ENCODE peak calls at places on chromosomes 12 and 14, in six cellular contexts. S, Z, L, D, E and J are unnamed samples.

GRCh38 chr12:78885466-78885865 is 20.9 kb downstream of the SYT1 start:
- DNase-seq in L (peak), D (no peak), Z (no peak), E (no peak), S (no peak), J (no peak)

GRCh38 chr14:102775855-102776760 is 1.1 kb upstream of the TRAF3 start:
- DNase-seq in E (peak), D (no peak), S (no peak), L (peak), Z (peak), J (peak)

GRCh38 chr14:35416108-35416750 is 11.7 kb upstream of the NFKBIA start:
- DNase-seq in L (no peak), Z (no peak), S (no peak), D (peak), E (no peak), J (no peak)

GRCh38 chr12:78612224-78612623 is 252.3 kb upstream of the SYT1 start:
- DNase-seq in L (no peak), D (no peak), S (no peak), E (no peak), Z (no peak), J (no peak)

GRCh38 chr12:124506145-124506831 is 61.1 kb downstream of the NCOR2 start:
- DNase-seq in S (peak), L (no peak), E (peak), D (no peak), Z (peak), J (no peak)

GRCh38 chr12:10562306-10562933 is 51.0 kb downstream of the MAGOHB start:
- DNase-seq in L (peak), E (no peak), S (peak), Z (peak), D (peak), J (peak)

GRCh38 chr12:116774020-116774419 is 35.9 kb downstream of the RNFT2 start:
- DNase-seq in D (no peak), E (no peak), L (no peak), Z (no peak), S (no peak), J (no peak)

GRCh38 chr12:47852096-47852571 is 32.4 kb upstream of the HDAC7 start:
- DNase-seq in E (no peak), L (no peak), S (no peak), D (no peak), Z (no peak), J (no peak)

GRCh38 chr12:82182601-82183000 is 175.6 kb downstream of the CCDC59 start:
- DNase-seq in Z (no peak), E (no peak), S (no peak), D (no peak), L (no peak), J (no peak)

GRCh38 chr14:26125039-26125438 is 472.8 kb downstream of the NOVA1 start:
- DNase-seq in D (no peak), L (no peak), Z (no peak), E (no peak), S (no peak), J (no peak)

GRCh38 chr14:26794731-26795130 is 196.9 kb upstream of the NOVA1 start:
- DNase-seq in Z (no peak), S (no peak), E (no peak), L (no peak), D (no peak), J (no peak)

GRCh38 chr14:73740921-73741326 is 26.7 kb upstream of the PNMA1 start:
- DNase-seq in D (no peak), Z (peak), E (peak), L (peak), S (no peak), J (peak)

GRCh38 chr12:34286483-34286882 is 264.2 kb downstream of the ALG10 start:
- DNase-seq in S (no peak), D (no peak), E (no peak), L (no peak), Z (no peak), J (no peak)

GRCh38 chr12:69059465-69060457 is 126.8 kb upstream of the CPM start:
- DNase-seq in E (no peak), L (no peak), D (no peak), S (peak), Z (no peak), J (no peak)

GRCh38 chr12:124636138-124636968 is 68.9 kb upstream of the NCOR2 start:
- DNase-seq in S (peak), L (no peak), E (peak), D (peak), Z (peak), J (no peak)

GRCh38 chr14:100070310-100070709 is 5.1 kb downstream of the EVL start:
- DNase-seq in E (no peak), L (no peak), D (peak), Z (no peak), S (no peak), J (no peak)

GRCh38 chr12:79935624-79936040 is 735 bp upstream of the PPP1R12A start:
- DNase-seq in D (no peak), L (peak), E (no peak), S (no peak), Z (no peak), J (peak)

GRCh38 chr14:102544034-102544744 is 34.6 kb upstream of the ANKRD9 start:
- DNase-seq in D (no peak), L (peak), E (no peak), S (no peak), Z (no peak), J (peak)

GRCh38 chr14:53055003-53055402 is 98.1 kb downstream of the DDHD1 start:
- DNase-seq in L (peak), E (no peak), S (no peak), D (peak), Z (peak), J (peak)

GRCh38 chr14:80926706-80927384 is 14.7 kb downstream of the CEP128 start:
- DNase-seq in D (no peak), Z (no peak), L (no peak), S (no peak), E (no peak), J (no peak)

GRCh38 chr12:113222730-113223531 is 1.7 kb downstream of the TPCN1 start:
- DNase-seq in Z (peak), D (peak), E (peak), S (peak), L (peak), J (peak)

GRCh38 chr12:112352921-112353320 is 29.3 kb downstream of the HECTD4 start:
- DNase-seq in L (no peak), S (no peak), D (no peak), E (no peak), Z (no peak), J (no peak)

GRCh38 chr12:2408262-2408661 is 355.5 kb downstream of the CACNA1C start:
- DNase-seq in S (no peak), L (no peak), D (no peak), Z (no peak), E (no peak), J (no peak)

GRCh38 chr12:106673151-106673550 is 90.3 kb downstream of the RFX4 start:
- DNase-seq in L (peak), Z (no peak), S (no peak), D (no peak), E (no peak), J (peak)

GRCh38 chr14:83470466-83470865 is 1936.8 kb upstream of the SEL1L start:
- DNase-seq in S (peak), E (no peak), L (no peak), Z (no peak), D (no peak), J (no peak)

GRCh38 chr12:68971404-68971803 is 38.4 kb upstream of the CPM start:
- DNase-seq in S (no peak), D (no peak), Z (no peak), L (no peak), E (no peak), J (no peak)

GRCh38 chr14:103382375-103382774 is 2.8 kb upstream of the MARK3 start:
- DNase-seq in Z (no peak), D (no peak), L (no peak), S (peak), E (no peak), J (no peak)

GRCh38 chr14:68312884-68313725 is 479.8 kb downstream of the ZFP36L1 start:
- DNase-seq in S (no peak), L (no peak), Z (no peak), E (no peak), D (no peak), J (no peak)

GRCh38 chr12:49644620-49644994 is 21.2 kb downstream of the PRPF40B start:
- DNase-seq in E (peak), Z (peak), S (peak), L (peak), D (peak), J (peak)

GRCh38 chr14:100076630-100077029 is 11.4 kb downstream of the EVL start:
- DNase-seq in Z (no peak), D (no peak), E (peak), S (peak), L (no peak), J (no peak)

GRCh38 chr12:40942326-40942725 is 245.8 kb upstream of the PDZRN4 start:
- DNase-seq in S (no peak), Z (no peak), D (no peak), E (no peak), L (peak), J (no peak)

GRCh38 chr12:108879615-108880254 is at the start of gene DAO:
- DNase-seq in D (no peak), Z (no peak), S (no peak), L (no peak), E (no peak), J (no peak)

GRCh38 chr12:126874427-126875026 is 1392.4 kb upstream of the TMEM132C start:
- DNase-seq in D (peak), L (peak), S (peak), E (peak), Z (peak), J (peak)

GRCh38 chr12:709631-710030 is 42.7 kb upstream of the WNK1 start:
- DNase-seq in L (no peak), D (no peak), E (no peak), S (no peak), Z (no peak), J (no peak)
- H3K4me3 ChIP-seq in L (no peak), D (no peak), E (no peak), S (no peak), Z (no peak), J (no peak)

GRCh38 chr12:75208851-75209781 is 523 bp downstream of the KCNC2 start:
- DNase-seq in D (no peak), Z (no peak), E (peak), L (peak), S (no peak), J (peak)
- H3K4me3 ChIP-seq in D (no peak), Z (no peak), E (no peak), L (peak), S (no peak), J (peak)

DNA sequence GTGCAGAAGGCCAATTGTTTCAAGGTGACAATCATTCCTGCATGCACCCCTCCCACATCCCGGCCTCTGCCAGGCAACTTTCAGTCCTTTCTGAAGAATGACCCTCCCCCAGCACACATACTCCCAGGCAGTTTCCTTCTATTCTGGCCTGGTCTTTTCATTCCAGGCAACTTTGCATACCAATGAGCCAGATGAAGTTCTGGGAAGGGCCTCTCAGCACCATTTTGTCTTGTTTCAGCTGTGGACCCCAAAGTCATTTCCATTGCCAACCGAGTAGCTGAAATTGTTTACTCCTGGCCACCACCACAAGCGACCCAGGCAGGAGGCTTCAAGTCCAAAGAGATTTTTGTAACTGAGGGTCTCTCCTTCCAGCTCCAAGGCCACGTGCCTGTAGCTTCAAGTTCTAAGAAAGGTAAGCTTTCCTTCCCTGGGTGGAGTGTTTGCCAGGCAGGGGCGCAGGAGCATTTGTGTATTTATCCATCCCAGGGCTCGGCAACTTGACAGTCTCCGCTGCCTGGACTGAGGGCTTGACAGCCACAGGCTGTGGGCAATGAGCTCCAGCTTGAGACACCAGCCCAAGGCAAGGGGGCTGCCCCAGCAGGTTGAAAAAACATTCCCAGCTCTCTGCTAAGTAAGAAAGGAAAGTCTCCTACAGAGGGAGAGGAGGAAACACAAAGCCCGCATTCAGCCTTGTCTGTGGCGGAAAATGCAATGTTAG is 16.4 kb downstream of the BCL2L14 start:
- DNase-seq in E (no peak), S (no peak), L (peak), Z (no peak), D (no peak), J (peak)
- H3K4me3 ChIP-seq in E (no peak), S (no peak), L (peak), Z (no peak), D (no peak), J (no peak)

GRCh38 chr14:75280831-75281690 is 2.4 kb downstream of the FOS start:
- DNase-seq in Z (peak), S (no peak), D (peak), L (no peak), E (peak), J (peak)

GRCh38 chr14:75280448-75280830 is 1.8 kb downstream of the FOS start:
- DNase-seq in D (no peak), E (no peak), L (no peak), S (no peak), Z (no peak), J (no peak)

GRCh38 chr14:75283162-75283883 is 4.7 kb downstream of the FOS start:
- DNase-seq in Z (peak), D (peak), E (no peak), L (peak), S (peak), J (no peak)

GRCh38 chr14:75282166-75282547 is 3.5 kb downstream of the FOS start:
- DNase-seq in S (no peak), L (no peak), Z (peak), D (peak), E (no peak), J (no peak)

GRCh38 chr14:75281691-75282000 is 3.0 kb downstream of the FOS start:
- DNase-seq in E (no peak), L (no peak), S (no peak), D (no peak), Z (no peak), J (no peak)
- H3K4me3 ChIP-seq in E (no peak), L (peak), S (no peak), D (no peak), Z (peak), J (no peak)

GRCh38 chr14:105042813-105043212 is 21.9 kb upstream of the CDCA4 start:
- DNase-seq in D (no peak), Z (no peak), S (no peak), L (no peak), E (no peak), J (peak)

GRCh38 chr14:105041841-105042765 is 21.2 kb upstream of the CDCA4 start:
- DNase-seq in D (no peak), S (no peak), Z (no peak), E (no peak), L (no peak), J (peak)

GRCh38 chr14:105045710-105046326 is 19.4 kb downstream of the GPR132 start:
- DNase-seq in L (peak), Z (peak), S (peak), E (peak), D (peak), J (peak)

GRCh38 chr14:105046891-105047282 is 18.3 kb downstream of the GPR132 start:
- DNase-seq in S (no peak), Z (no peak), E (no peak), L (no peak), D (no peak), J (peak)

GRCh38 chr14:105043656-105044055 is 21.6 kb downstream of the GPR132 start:
- DNase-seq in L (no peak), S (peak), D (no peak), E (no peak), Z (no peak), J (no peak)
- H3K4me3 ChIP-seq in L (no peak), S (no peak), D (no peak), E (no peak), Z (no peak), J (no peak)

DNA sequence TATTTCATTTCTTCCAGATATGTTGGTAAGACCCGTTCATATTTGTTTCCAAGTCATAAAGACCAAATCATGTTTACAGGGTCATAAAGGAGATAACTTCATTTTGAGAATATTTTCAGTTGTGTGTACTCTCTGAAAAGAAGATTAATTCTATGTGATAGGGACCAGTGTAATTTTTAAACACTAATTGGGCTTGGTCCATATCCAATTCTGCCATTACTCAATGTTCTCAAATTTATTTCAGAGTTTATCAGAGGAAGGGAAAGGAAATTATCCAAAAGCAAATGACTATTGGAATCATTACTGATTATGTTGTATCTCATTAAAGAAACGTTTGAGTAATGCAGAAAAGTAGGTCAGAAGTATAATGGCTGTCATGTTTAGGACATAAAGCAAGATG is 126.8 kb upstream of the DCN start:
- DNase-seq in E (no peak), D (no peak), S (no peak), Z (no peak), L (no peak), J (no peak)
- H3K4me3 ChIP-seq in E (no peak), D (no peak), S (no peak), Z (no peak), L (no peak), J (no peak)